ENCODE peak calls at places on chromosome X, in four cellular contexts. Y is K562, J is A549, M is HepG2. A is an unnamed sample.

GRCh38 chrX:133961046-133961445 is 24.3 kb downstream of the GPC3 start:
- DNase-seq in Y (no peak), J (no peak), M (no peak), A (no peak)

GRCh38 chrX:136336623-136337022 is 35.9 kb downstream of the ADGRG4 start:
- DNase-seq in J (peak; percentile 1), Y (no peak), M (no peak), A (no peak)

GRCh38 chrX:134544614-134545255 is 84.8 kb downstream of the HPRT1 start:
- DNase-seq in Y (no peak), J (no peak), M (no peak), A (no peak)

GRCh38 chrX:115625577-115626301 is 64.8 kb downstream of the PLS3 start:
- DNase-seq in Y (no peak), J (no peak), M (no peak), A (peak; percentile 57)

GRCh38 chrX:108000751-108001150 is 18.6 kb upstream of the TEX13B start:
- DNase-seq in J (peak; percentile 2), M (no peak), Y (no peak), A (no peak)

GRCh38 chrX:95427389-95427788 is 1257.3 kb upstream of the DIAPH2 start:
- DNase-seq in M (no peak), J (no peak), Y (no peak), A (no peak)

GRCh38 chrX:15202458-15203177 is 67.3 kb downstream of the ASB9 start:
- DNase-seq in Y (no peak), J (no peak), M (no peak), A (no peak)

GRCh38 chrX:18575744-18576143 is 96.2 kb downstream of the RS1 start:
- DNase-seq in Y (no peak), J (no peak), M (no peak), A (no peak)

GRCh38 chrX:155874571-155875244 is 6.4 kb upstream of the VAMP7 start:
- DNase-seq in J (no peak), Y (no peak), M (no peak), A (no peak)

GRCh38 chrX:74924449-74925209 is 623 bp downstream of the NEXMIF start:
- DNase-seq in Y (no peak), M (no peak), J (peak; percentile 19), A (no peak)

GRCh38 chrX:74922922-74923321 is 2.3 kb downstream of the NEXMIF start:
- DNase-seq in Y (no peak), M (no peak), J (no peak), A (no peak)

GRCh38 chrX:74925210-74926088 is at the start of gene NEXMIF:
- DNase-seq in J (peak; percentile 36), Y (no peak), M (peak; percentile 6), A (no peak)

GRCh38 chrX:74923942-74924448 is 1.3 kb downstream of the NEXMIF start:
- DNase-seq in J (no peak), M (no peak), Y (no peak), A (no peak)
- TF ChIP-seq MAZ in J (no peak), M (no peak), Y (no peak), A (no peak)

GRCh38 chrX:10579753-10580060 is 40.7 kb downstream of the MID1 start:
- DNase-seq in J (no peak), M (no peak), Y (no peak), A (peak; percentile 37)
- TF ChIP-seq MAZ in J (no peak), M (no peak), Y (no peak), A (no peak)

GRCh38 chrX:56994375-56995270 is 718 bp downstream of the SPIN3 start:
- DNase-seq in Y (peak; percentile 3), J (no peak), M (no peak), A (peak; percentile 13)
- TF ChIP-seq MAZ in Y (no peak), J (no peak), M (no peak), A (no peak)

GRCh38 chrX:25014366-25014838 is 1.4 kb downstream of the ARX start:
- DNase-seq in M (no peak), Y (no peak), J (no peak), A (no peak)
- TF ChIP-seq MAZ in M (no peak), Y (no peak), J (no peak), A (no peak)

GRCh38 chrX:54785901-54786300 is 12.2 kb downstream of the ITIH6 start:
- DNase-seq in Y (peak; percentile 9), J (peak; percentile 21), M (peak; percentile 7), A (no peak)
- TF ChIP-seq MAZ in Y (no peak), J (no peak), M (no peak), A (no peak)

DNA sequence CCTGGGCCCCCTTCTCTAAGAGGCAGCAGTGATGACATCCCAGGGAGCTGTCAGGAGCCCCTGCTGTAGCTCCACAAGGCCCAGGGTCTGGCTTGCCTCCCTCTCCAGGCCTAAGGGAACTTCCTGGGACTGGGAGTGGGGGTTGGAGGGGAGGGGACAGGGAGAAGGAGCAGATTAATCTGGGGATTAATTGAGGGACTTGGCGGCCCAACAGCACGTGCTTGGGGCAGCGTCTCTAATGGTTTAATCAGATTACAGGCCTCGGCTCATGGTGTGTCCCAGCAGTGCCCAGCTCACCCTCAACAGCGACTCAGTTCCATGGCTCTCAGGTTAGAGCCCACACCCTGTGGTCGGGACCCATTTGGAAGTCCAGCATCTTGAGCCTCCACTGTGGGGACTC is 47.9 kb downstream of the EFNB1 start:
- DNase-seq in J (no peak), Y (no peak), M (no peak), A (no peak)
- TF ChIP-seq MAZ in J (no peak), Y (no peak), M (no peak), A (no peak)

GRCh38 chrX:119410027-119410819 is 11.1 kb downstream of the SLC25A43 start:
- DNase-seq in M (peak; percentile 57), J (peak; percentile 90), Y (no peak), A (peak; percentile 69)
- TF ChIP-seq MAZ in M (no peak), J (no peak), Y (no peak), A (no peak)

GRCh38 chrX:2389324-2389723 is 111.5 kb downstream of the DHRSX start:
- DNase-seq in Y (no peak), J (no peak), M (no peak), A (no peak)

GRCh38 chrX:2385224-2385623 is 115.6 kb downstream of the DHRSX start:
- DNase-seq in J (peak; percentile 69), Y (no peak), M (no peak), A (peak; percentile 88)

GRCh38 chrX:2388669-2389068 is 112.1 kb downstream of the DHRSX start:
- DNase-seq in J (no peak), M (no peak), Y (no peak), A (no peak)

GRCh38 chrX:2390754-2391153 is 110.0 kb downstream of the DHRSX start:
- DNase-seq in Y (no peak), J (no peak), M (no peak), A (no peak)

DNA sequence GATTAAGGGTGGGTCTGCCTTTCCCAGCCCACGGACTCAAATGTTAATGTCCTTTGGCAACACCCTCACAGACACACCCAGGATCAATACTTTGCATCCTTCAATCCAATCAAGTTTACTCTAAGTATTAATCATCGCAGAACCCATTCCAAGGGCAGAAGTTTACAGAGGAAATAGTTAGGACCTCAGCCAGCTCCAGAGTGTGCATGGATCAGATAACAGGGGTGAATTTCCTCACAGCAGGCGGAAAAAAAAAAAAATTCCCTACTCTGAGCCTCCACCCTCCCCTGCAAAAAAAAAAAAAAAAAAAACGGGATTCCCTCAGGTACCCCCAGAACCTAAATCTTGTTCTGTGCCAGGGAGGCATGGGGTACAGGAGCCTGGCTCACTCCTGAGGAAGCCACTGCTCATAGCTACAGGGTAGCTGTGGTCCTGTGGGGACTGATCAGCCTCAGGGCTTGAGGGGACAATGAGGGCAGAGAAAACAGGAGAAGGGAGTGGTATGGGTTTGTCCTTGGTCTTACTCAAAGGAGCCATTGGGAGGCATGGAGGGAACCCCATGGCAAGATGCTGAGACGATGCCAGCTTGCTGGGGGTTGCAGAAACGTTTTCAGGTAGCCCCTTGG is 113.0 kb downstream of the DHRSX start:
- DNase-seq in J (no peak), M (no peak), Y (peak; percentile 13), A (peak; percentile 53)
- TF ChIP-seq MAZ in J (no peak), M (no peak), Y (no peak), A (no peak)

GRCh38 chrX:39705299-39705698 is 392.5 kb downstream of the BCOR start:
- DNase-seq in M (no peak), Y (no peak), J (peak; percentile 61), A (peak; percentile 88)
- TF ChIP-seq MAZ in M (no peak), Y (no peak), J (no peak), A (no peak)

A was measured in IMR-90.